ENCODE peak calls at places on chromosomes 7 and 10, in four cellular contexts. O, L, E and S are unnamed samples.

GRCh38 chr7:151432658-151433521 is 7.1 kb downstream of the CRYGN start:
- DNase-seq in E (no peak), O (no peak), L (peak), S (no peak)

GRCh38 chr7:103307487-103308231 is 10.4 kb downstream of the PMPCB start:
- DNase-seq in O (no peak), L (peak), E (no peak), S (no peak)

GRCh38 chr7:101824440-101824839 is 7.0 kb downstream of the CUX1 start:
- DNase-seq in O (no peak), E (no peak), L (no peak), S (no peak)

GRCh38 chr10:14648042-14648765 is 126.5 kb downstream of the FAM107B start:
- DNase-seq in L (peak), E (peak), O (peak), S (no peak)

GRCh38 chr7:95095259-95096122 is 188.1 kb downstream of the PPP1R9A start:
- DNase-seq in E (no peak), L (no peak), O (peak), S (no peak)

GRCh38 chr7:67343566-67343965 is 346.9 kb downstream of the TYW1 start:
- DNase-seq in L (no peak), O (no peak), E (no peak), S (peak)

GRCh38 chr10:110793887-110794286 is 77.8 kb upstream of the PDCD4 start:
- DNase-seq in O (no peak), E (no peak), L (no peak), S (no peak)

GRCh38 chr7:157292770-157293412 is 43.9 kb upstream of the DNAJB6 start:
- DNase-seq in E (no peak), L (no peak), O (no peak), S (no peak)

GRCh38 chr7:4282434-4283223 is 399.5 kb upstream of the FOXK1 start:
- DNase-seq in E (no peak), O (no peak), L (no peak), S (no peak)

GRCh38 chr10:97412891-97413304 is 11.8 kb upstream of the RRP12 start:
- DNase-seq in L (no peak), E (no peak), O (no peak), S (no peak)

GRCh38 chr7:139635521-139636240 is 112.2 kb downstream of the CLEC2L start:
- DNase-seq in E (no peak), L (no peak), O (no peak), S (no peak)

GRCh38 chr10:12186324-12186723 is 9.4 kb downstream of the NUDT5 start:
- DNase-seq in O (no peak), L (no peak), E (no peak), S (no peak)

GRCh38 chr10:35300063-35300699 is 36.1 kb upstream of the CCNY start:
- DNase-seq in E (peak), L (peak), O (peak), S (peak)

GRCh38 chr7:33327427-33327826 is 198.1 kb downstream of the BBS9 start:
- DNase-seq in E (no peak), L (no peak), O (no peak), S (no peak)

GRCh38 chr10:6401562-6402348 is 178.3 kb downstream of the PRKCQ start:
- DNase-seq in O (peak), L (peak), E (peak), S (peak)

GRCh38 chr10:75646931-75647330 is 215.5 kb downstream of the LRMDA start:
- DNase-seq in L (no peak), E (no peak), O (peak), S (no peak)

GRCh38 chr7:24905996-24906770 is 73.8 kb downstream of the OSBPL3 start:
- DNase-seq in L (no peak), O (no peak), E (no peak), S (no peak)

GRCh38 chr7:105674200-105675030 is 93.1 kb upstream of the EFCAB10 start:
- DNase-seq in O (no peak), L (no peak), E (no peak), S (no peak)

GRCh38 chr7:49014870-49015269 is 90.5 kb downstream of the CDC14C start:
- DNase-seq in E (no peak), O (no peak), L (no peak), S (no peak)

DNA sequence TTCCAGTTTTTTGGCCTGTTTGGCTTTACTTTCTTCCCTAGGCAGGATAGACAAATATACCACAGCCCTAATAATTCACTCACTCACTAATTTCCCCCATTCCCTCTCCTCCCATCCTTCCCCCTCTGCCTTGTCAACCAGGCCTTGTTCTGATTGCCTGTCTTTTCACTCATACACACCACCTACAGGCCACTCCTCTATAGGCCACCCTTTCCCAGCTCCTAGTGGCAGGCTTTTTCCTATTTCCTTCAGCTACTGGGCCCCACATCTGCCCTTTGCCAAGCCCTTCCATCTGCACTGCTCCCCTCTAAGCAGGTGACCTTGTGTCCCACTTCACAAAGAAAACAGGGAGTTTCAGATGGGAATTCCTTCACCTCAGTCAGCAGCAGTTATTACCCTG is 59.8 kb upstream of the MSRB2 start:
- DNase-seq in O (peak), E (no peak), L (no peak), S (no peak)
- TF ChIP-seq CTCF in O (peak), E (no peak), L (no peak), S (no peak)

GRCh38 chr10:119525116-119525515 is 17.4 kb downstream of the RGS10 start:
- DNase-seq in E (no peak), L (no peak), O (no peak), S (no peak)

GRCh38 chr10:119523916-119524719 is 18.4 kb downstream of the RGS10 start:
- DNase-seq in L (no peak), E (no peak), O (no peak), S (no peak)

GRCh38 chr10:119524720-119525070 is 17.8 kb downstream of the RGS10 start:
- DNase-seq in O (no peak), L (no peak), E (no peak), S (no peak)

GRCh38 chr10:119526149-119526548 is 16.4 kb downstream of the RGS10 start:
- DNase-seq in E (no peak), L (no peak), O (no peak), S (no peak)

DNA sequence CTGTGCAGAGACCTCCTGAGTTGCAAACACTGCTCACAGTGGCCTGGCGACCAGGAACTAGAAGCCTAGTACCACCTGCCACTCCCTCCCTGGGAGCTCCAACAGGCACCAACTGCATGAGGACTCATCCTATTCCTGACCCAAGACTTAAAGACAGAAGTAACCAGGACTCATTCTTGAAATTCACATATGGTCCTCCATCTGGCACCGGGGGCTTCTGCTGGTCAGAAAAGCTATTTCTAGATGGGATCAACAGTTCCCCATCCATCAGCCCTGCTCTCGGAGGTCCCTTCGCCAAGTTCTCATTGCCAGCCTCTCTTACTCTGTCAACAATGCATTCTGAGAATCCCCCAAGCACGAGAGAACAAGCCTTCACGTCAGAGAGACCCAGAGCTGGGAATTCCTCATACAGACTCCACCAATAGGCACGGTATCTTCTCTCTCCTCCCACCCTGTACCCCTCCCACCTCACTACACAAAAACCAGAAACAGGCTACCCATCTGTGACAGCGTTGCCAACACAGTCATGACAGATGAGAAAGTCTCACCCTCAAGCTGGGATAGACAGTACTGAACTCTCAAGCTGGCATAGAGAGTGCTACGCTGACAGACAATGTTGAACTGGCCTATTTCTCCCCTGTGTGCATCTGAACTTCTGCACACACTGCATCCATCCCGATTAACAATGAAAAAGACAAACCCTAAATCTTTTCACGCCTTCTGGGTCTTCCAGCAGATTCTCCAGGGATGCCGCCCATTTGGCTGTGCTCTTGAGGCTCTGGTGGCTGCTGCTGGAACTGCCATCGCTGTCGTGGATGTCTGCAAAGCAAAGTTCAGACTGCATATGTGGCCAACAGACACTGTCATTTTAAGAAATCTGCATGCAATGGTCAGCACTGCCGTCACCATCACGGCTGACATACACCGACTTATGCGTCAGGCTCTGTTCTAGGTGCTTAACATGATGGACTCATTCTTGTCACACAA is 15.6 kb downstream of the RGS10 start:
- DNase-seq in L (no peak), O (no peak), E (no peak), S (no peak)
- TF ChIP-seq CTCF in L (no peak), O (no peak), E (no peak), S (no peak)

GRCh38 chr7:70417061-70417655 is 714.8 kb upstream of the GALNT17 start:
- DNase-seq in L (no peak), O (no peak), E (no peak), S (no peak)
- TF ChIP-seq CTCF in L (no peak), O (no peak), E (no peak), S (no peak)

GRCh38 chr10:128035557-128035973 is 90.7 kb downstream of the MKI67 start:
- DNase-seq in O (peak), E (peak), L (peak), S (no peak)
- TF ChIP-seq CTCF in O (peak), E (peak), L (peak), S (peak)

GRCh38 chr10:69123306-69123746 is 652 bp upstream of the VPS26A start:
- DNase-seq in O (peak), L (no peak), E (no peak), S (no peak)
- TF ChIP-seq CTCF in O (peak), L (peak), E (no peak), S (no peak)

GRCh38 chr10:3781458-3782098 is 3.4 kb downstream of the KLF6 start:
- DNase-seq in L (no peak), E (no peak), O (peak), S (no peak)
- TF ChIP-seq CTCF in L (no peak), E (peak), O (peak), S (peak)

GRCh38 chr7:54877683-54878082 is 118.7 kb upstream of the SEC61G start:
- DNase-seq in L (no peak), E (no peak), O (peak), S (no peak)
- TF ChIP-seq CTCF in L (no peak), E (no peak), O (no peak), S (peak)